ENCODE peak calls at places on chromosomes 2 and 18, in ten cellular contexts. One of them, this sample, is unnamed. For H3K36me3 and H3K9me3, the result is how much of the 10 kb centered on the place peaks cover.

GRCh38 chr2:110114801-110115200 is 821 bp downstream of the MALL start:
- DNase-seq in K562: no peak
- DNase-seq in CD4-positive, CD25-positive, alpha-beta regulatory T cell: no peak
- DNase-seq in pancreas: no peak
- DNase-seq in BE2C: no peak
- DNase-seq in IMR-90: no peak
- DNase-seq in kidney: no peak
- DNase-seq in body of pancreas: no peak
- DNase-seq in fibroblast of lung: peak
- DNase-seq in left lung: no peak
- DNase-seq in this sample: no peak

GRCh38 chr18:4455113-4455811 is at the start of gene DLGAP1:
- DNase-seq in K562: no peak
- DNase-seq in CD4-positive, CD25-positive, alpha-beta regulatory T cell: peak
- DNase-seq in pancreas: peak
- DNase-seq in BE2C: peak
- DNase-seq in IMR-90: no peak
- DNase-seq in kidney: peak
- DNase-seq in body of pancreas: peak
- DNase-seq in fibroblast of lung: peak
- DNase-seq in left lung: peak
- DNase-seq in this sample: peak

GRCh38 chr2:20576598-20577115 is 74.2 kb downstream of the HS1BP3 start:
- DNase-seq in K562: no peak
- DNase-seq in CD4-positive, CD25-positive, alpha-beta regulatory T cell: peak
- DNase-seq in pancreas: no peak
- DNase-seq in BE2C: no peak
- DNase-seq in IMR-90: no peak
- DNase-seq in kidney: peak
- DNase-seq in body of pancreas: no peak
- DNase-seq in fibroblast of lung: no peak
- DNase-seq in left lung: no peak
- DNase-seq in this sample: no peak

GRCh38 chr2:222835142-222835822 is 25.6 kb upstream of the ACSL3 start:
- DNase-seq in K562: no peak
- DNase-seq in CD4-positive, CD25-positive, alpha-beta regulatory T cell: no peak
- DNase-seq in pancreas: no peak
- DNase-seq in BE2C: no peak
- DNase-seq in IMR-90: no peak
- DNase-seq in kidney: no peak
- DNase-seq in body of pancreas: peak
- DNase-seq in fibroblast of lung: no peak
- DNase-seq in left lung: no peak
- DNase-seq in this sample: no peak

GRCh38 chr18:59300676-59301285 is 17.7 kb downstream of the CPLX4 start:
- DNase-seq in K562: no peak
- DNase-seq in CD4-positive, CD25-positive, alpha-beta regulatory T cell: no peak
- DNase-seq in pancreas: no peak
- DNase-seq in BE2C: no peak
- DNase-seq in IMR-90: no peak
- DNase-seq in kidney: no peak
- DNase-seq in body of pancreas: no peak
- DNase-seq in fibroblast of lung: no peak
- DNase-seq in left lung: no peak
- DNase-seq in this sample: no peak

GRCh38 chr2:8452979-8453903 is 228.6 kb upstream of the ID2 start:
- DNase-seq in K562: no peak
- DNase-seq in CD4-positive, CD25-positive, alpha-beta regulatory T cell: no peak
- DNase-seq in pancreas: no peak
- DNase-seq in BE2C: no peak
- DNase-seq in IMR-90: peak
- DNase-seq in kidney: no peak
- DNase-seq in body of pancreas: no peak
- DNase-seq in fibroblast of lung: peak
- DNase-seq in left lung: no peak
- DNase-seq in this sample: peak

GRCh38 chr2:2842466-2842865 is 511.4 kb upstream of the MYT1L start:
- DNase-seq in K562: no peak
- DNase-seq in CD4-positive, CD25-positive, alpha-beta regulatory T cell: no peak
- DNase-seq in pancreas: no peak
- DNase-seq in BE2C: no peak
- DNase-seq in IMR-90: no peak
- DNase-seq in kidney: no peak
- DNase-seq in body of pancreas: no peak
- DNase-seq in fibroblast of lung: no peak
- DNase-seq in left lung: no peak
- DNase-seq in this sample: no peak

GRCh38 chr2:240745456-240745855 is 53.8 kb downstream of the AQP12A start:
- DNase-seq in K562: no peak
- DNase-seq in CD4-positive, CD25-positive, alpha-beta regulatory T cell: no peak
- DNase-seq in pancreas: no peak
- DNase-seq in BE2C: no peak
- DNase-seq in IMR-90: no peak
- DNase-seq in kidney: no peak
- DNase-seq in body of pancreas: no peak
- DNase-seq in fibroblast of lung: no peak
- DNase-seq in left lung: no peak
- DNase-seq in this sample: no peak

GRCh38 chr2:159010963-159011362 is 42.5 kb downstream of the TANC1 start:
- DNase-seq in K562: no peak
- DNase-seq in CD4-positive, CD25-positive, alpha-beta regulatory T cell: no peak
- DNase-seq in pancreas: no peak
- DNase-seq in BE2C: no peak
- DNase-seq in IMR-90: peak
- DNase-seq in kidney: no peak
- DNase-seq in body of pancreas: no peak
- DNase-seq in fibroblast of lung: peak
- DNase-seq in left lung: no peak
- DNase-seq in this sample: no peak

DNA sequence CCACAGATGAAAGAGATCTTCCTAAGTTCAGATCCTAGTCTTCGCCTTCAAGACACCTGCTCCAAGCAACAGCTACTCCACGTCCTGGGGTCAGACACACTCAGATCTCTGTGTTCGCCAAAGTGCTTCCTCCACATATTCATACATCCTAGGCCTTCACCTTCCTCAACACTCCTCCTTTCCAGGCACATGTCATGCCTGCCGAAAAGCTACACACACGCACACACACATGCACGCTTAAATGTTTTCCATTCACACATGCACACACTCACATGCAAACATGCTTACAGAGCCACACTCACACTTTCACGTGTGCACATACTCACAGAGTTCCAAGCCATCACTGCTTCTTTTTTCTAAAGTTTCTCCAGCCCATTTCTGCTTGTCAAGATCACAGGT is 93.8 kb downstream of the PXDN start:
- DNase-seq in K562: no peak
- DNase-seq in CD4-positive, CD25-positive, alpha-beta regulatory T cell: no peak
- DNase-seq in pancreas: no peak
- DNase-seq in BE2C: no peak
- DNase-seq in IMR-90: no peak
- DNase-seq in kidney: no peak
- DNase-seq in body of pancreas: no peak
- DNase-seq in fibroblast of lung: no peak
- DNase-seq in left lung: no peak
- DNase-seq in this sample: no peak
- H3K36me3 ChIP-seq in K562: under half
- H3K36me3 ChIP-seq in CD4-positive, CD25-positive, alpha-beta regulatory T cell: under half
- H3K36me3 ChIP-seq in pancreas: under half
- H3K36me3 ChIP-seq in BE2C: under half
- H3K36me3 ChIP-seq in IMR-90: half or more
- H3K36me3 ChIP-seq in kidney: under half
- H3K36me3 ChIP-seq in body of pancreas: under half
- H3K36me3 ChIP-seq in fibroblast of lung: under half
- H3K36me3 ChIP-seq in left lung: under half
- H3K36me3 ChIP-seq in this sample: half or more

GRCh38 chr2:236545248-236545658 is 24.4 kb upstream of the ACKR3 start:
- DNase-seq in K562: no peak
- DNase-seq in CD4-positive, CD25-positive, alpha-beta regulatory T cell: no peak
- DNase-seq in pancreas: no peak
- DNase-seq in BE2C: no peak
- DNase-seq in IMR-90: no peak
- DNase-seq in kidney: no peak
- DNase-seq in body of pancreas: no peak
- DNase-seq in fibroblast of lung: no peak
- DNase-seq in left lung: no peak
- DNase-seq in this sample: no peak
- H3K4me3 ChIP-seq in K562: no peak
- H3K4me3 ChIP-seq in CD4-positive, CD25-positive, alpha-beta regulatory T cell: peak
- H3K4me3 ChIP-seq in pancreas: no peak
- H3K4me3 ChIP-seq in BE2C: no peak
- H3K4me3 ChIP-seq in IMR-90: no peak
- H3K4me3 ChIP-seq in kidney: no peak
- H3K4me3 ChIP-seq in body of pancreas: no peak
- H3K4me3 ChIP-seq in fibroblast of lung: no peak
- H3K4me3 ChIP-seq in left lung: no peak
- H3K4me3 ChIP-seq in this sample: no peak

GRCh38 chr2:83115155-83115554 is 1343.9 kb downstream of the SUCLG1 start:
- DNase-seq in K562: no peak
- DNase-seq in CD4-positive, CD25-positive, alpha-beta regulatory T cell: no peak
- DNase-seq in pancreas: no peak
- DNase-seq in BE2C: no peak
- DNase-seq in IMR-90: no peak
- DNase-seq in kidney: no peak
- DNase-seq in body of pancreas: no peak
- DNase-seq in fibroblast of lung: no peak
- DNase-seq in left lung: no peak
- DNase-seq in this sample: no peak
- H3K9me3 ChIP-seq in K562: under half
- H3K9me3 ChIP-seq in CD4-positive, CD25-positive, alpha-beta regulatory T cell: under half
- H3K9me3 ChIP-seq in pancreas: under half
- H3K9me3 ChIP-seq in BE2C: under half
- H3K9me3 ChIP-seq in IMR-90: under half
- H3K9me3 ChIP-seq in kidney: under half
- H3K9me3 ChIP-seq in body of pancreas: under half
- H3K9me3 ChIP-seq in fibroblast of lung: under half
- H3K9me3 ChIP-seq in left lung: under half
- H3K9me3 ChIP-seq in this sample: under half

DNA sequence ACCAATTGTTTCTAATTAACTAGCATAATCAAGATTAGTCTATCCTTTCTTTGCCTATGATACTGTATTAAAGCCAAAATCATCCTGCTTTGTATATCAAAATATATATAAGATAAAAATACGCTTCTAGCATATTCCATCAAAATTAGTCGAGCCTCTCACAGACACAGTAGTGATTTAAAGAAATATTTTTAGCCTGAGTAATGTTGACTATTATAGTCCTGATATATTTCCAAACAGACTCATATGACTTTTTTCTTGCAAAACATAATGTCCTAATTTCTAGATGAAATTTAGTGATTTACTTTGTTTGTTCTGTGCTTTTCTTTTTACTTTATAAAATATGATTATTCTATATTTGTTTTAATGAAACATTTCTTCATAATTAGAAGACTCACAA is 30.9 kb downstream of the FAP start:
- DNase-seq in K562: no peak
- DNase-seq in CD4-positive, CD25-positive, alpha-beta regulatory T cell: no peak
- DNase-seq in pancreas: no peak
- DNase-seq in BE2C: no peak
- DNase-seq in IMR-90: peak
- DNase-seq in kidney: no peak
- DNase-seq in body of pancreas: no peak
- DNase-seq in fibroblast of lung: no peak
- DNase-seq in left lung: no peak
- DNase-seq in this sample: no peak
- H3K36me3 ChIP-seq in K562: under half
- H3K36me3 ChIP-seq in CD4-positive, CD25-positive, alpha-beta regulatory T cell: under half
- H3K36me3 ChIP-seq in pancreas: under half
- H3K36me3 ChIP-seq in BE2C: under half
- H3K36me3 ChIP-seq in IMR-90: under half
- H3K36me3 ChIP-seq in kidney: under half
- H3K36me3 ChIP-seq in body of pancreas: under half
- H3K36me3 ChIP-seq in fibroblast of lung: under half
- H3K36me3 ChIP-seq in left lung: under half
- H3K36me3 ChIP-seq in this sample: under half

GRCh38 chr2:56571074-56571473 is 387.3 kb downstream of the CCDC85A start:
- DNase-seq in K562: no peak
- DNase-seq in CD4-positive, CD25-positive, alpha-beta regulatory T cell: no peak
- DNase-seq in pancreas: no peak
- DNase-seq in BE2C: no peak
- DNase-seq in IMR-90: no peak
- DNase-seq in kidney: no peak
- DNase-seq in body of pancreas: no peak
- DNase-seq in fibroblast of lung: no peak
- DNase-seq in left lung: no peak
- DNase-seq in this sample: no peak

GRCh38 chr2:56580242-56580641 is 396.5 kb downstream of the CCDC85A start:
- DNase-seq in K562: no peak
- DNase-seq in CD4-positive, CD25-positive, alpha-beta regulatory T cell: no peak
- DNase-seq in pancreas: no peak
- DNase-seq in BE2C: no peak
- DNase-seq in IMR-90: peak
- DNase-seq in kidney: no peak
- DNase-seq in body of pancreas: no peak
- DNase-seq in fibroblast of lung: peak
- DNase-seq in left lung: no peak
- DNase-seq in this sample: no peak

DNA sequence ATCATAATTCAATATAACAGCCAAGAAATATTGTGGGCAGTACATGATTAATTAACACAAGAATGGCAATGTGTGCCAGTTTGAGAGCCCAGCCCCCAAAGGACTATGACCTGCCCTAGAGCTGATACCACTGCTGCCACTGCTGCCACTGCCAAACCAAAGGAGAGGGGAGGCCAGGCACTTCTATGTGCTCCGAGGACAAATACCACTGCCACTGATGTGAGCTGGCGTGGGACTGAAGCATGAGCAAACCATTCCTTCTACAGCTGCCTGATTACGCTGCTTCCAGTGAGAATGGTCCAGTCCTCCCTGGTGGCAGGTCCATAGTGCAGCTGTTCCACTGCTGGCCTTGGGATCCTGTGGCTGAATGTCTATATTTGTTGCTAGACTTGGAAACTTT is 392.2 kb downstream of the CCDC85A start:
- DNase-seq in K562: no peak
- DNase-seq in CD4-positive, CD25-positive, alpha-beta regulatory T cell: no peak
- DNase-seq in pancreas: no peak
- DNase-seq in BE2C: no peak
- DNase-seq in IMR-90: no peak
- DNase-seq in kidney: no peak
- DNase-seq in body of pancreas: no peak
- DNase-seq in fibroblast of lung: no peak
- DNase-seq in left lung: peak
- DNase-seq in this sample: no peak
- H3K4me3 ChIP-seq in K562: no peak
- H3K4me3 ChIP-seq in CD4-positive, CD25-positive, alpha-beta regulatory T cell: no peak
- H3K4me3 ChIP-seq in pancreas: no peak
- H3K4me3 ChIP-seq in BE2C: no peak
- H3K4me3 ChIP-seq in IMR-90: no peak
- H3K4me3 ChIP-seq in kidney: no peak
- H3K4me3 ChIP-seq in body of pancreas: no peak
- H3K4me3 ChIP-seq in fibroblast of lung: no peak
- H3K4me3 ChIP-seq in left lung: no peak
- H3K4me3 ChIP-seq in this sample: no peak

DNA sequence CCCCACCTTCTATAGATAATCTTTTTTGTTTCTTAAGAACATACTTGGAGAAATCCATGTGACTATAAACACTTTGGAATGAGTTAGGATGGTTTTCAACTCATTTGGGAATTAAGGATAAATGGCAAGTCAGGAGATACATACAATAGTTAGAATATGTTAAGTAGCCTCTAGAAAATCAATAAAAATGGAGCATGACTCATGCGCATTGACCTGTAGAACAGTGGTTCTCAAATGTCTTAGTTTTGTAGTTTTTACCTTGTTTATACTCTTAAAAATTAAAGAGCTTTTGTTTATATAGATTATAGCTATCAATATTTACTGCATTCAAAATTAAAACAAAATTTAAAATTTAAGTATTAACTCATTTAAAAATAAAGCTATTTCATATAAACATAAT is 24.7 kb downstream of the NUP35 start:
- DNase-seq in K562: no peak
- DNase-seq in CD4-positive, CD25-positive, alpha-beta regulatory T cell: no peak
- DNase-seq in pancreas: no peak
- DNase-seq in BE2C: no peak
- DNase-seq in IMR-90: peak
- DNase-seq in kidney: no peak
- DNase-seq in body of pancreas: no peak
- DNase-seq in fibroblast of lung: no peak
- DNase-seq in left lung: no peak
- DNase-seq in this sample: no peak
- H3K9me3 ChIP-seq in K562: under half
- H3K9me3 ChIP-seq in CD4-positive, CD25-positive, alpha-beta regulatory T cell: under half
- H3K9me3 ChIP-seq in pancreas: under half
- H3K9me3 ChIP-seq in BE2C: under half
- H3K9me3 ChIP-seq in IMR-90: under half
- H3K9me3 ChIP-seq in kidney: under half
- H3K9me3 ChIP-seq in body of pancreas: under half
- H3K9me3 ChIP-seq in fibroblast of lung: under half
- H3K9me3 ChIP-seq in left lung: under half
- H3K9me3 ChIP-seq in this sample: under half